ENCODE peak calls at places on chromosome X, in nine cellular contexts. F, B, U, T, N, K, D, Y and G are unnamed samples. For H3K36me3, the result is how much of the 10 kb centered on the place peaks cover.

GRCh38 chrX:66602381-66602938 is 36.4 kb downstream of the EDA2R start:
- DNase-seq in F (no peak), B (no peak), U (peak), T (no peak), N (no peak), K (no peak), D (no peak), Y (no peak), G (no peak)

GRCh38 chrX:150768580-150769190 is 75.5 kb downstream of the MTMR1 start:
- DNase-seq in F (no peak), B (no peak), U (no peak), T (no peak), N (no peak), K (no peak), D (no peak), Y (no peak), G (no peak)

GRCh38 chrX:46165411-46165810 is 379.8 kb downstream of the ZNF674 start:
- DNase-seq in F (no peak), B (no peak), U (no peak), T (no peak), N (peak), K (no peak), D (no peak), Y (peak), G (peak)

GRCh38 chrX:140933874-140934655 is 68.3 kb upstream of the SPANXB1 start:
- DNase-seq in F (no peak), B (no peak), U (no peak), T (no peak), N (no peak), K (no peak), D (no peak), Y (no peak), G (no peak)

GRCh38 chrX:19912-20571 is 261.1 kb upstream of the PLCXD1 start:
- DNase-seq in F (no peak), B (no peak), U (peak), T (no peak), N (no peak), K (no peak), D (peak), Y (no peak), G (no peak)

GRCh38 chrX:69096963-69097362 is 68.3 kb downstream of the PJA1 start:
- DNase-seq in F (no peak), B (no peak), U (no peak), T (no peak), N (no peak), K (no peak), D (no peak), Y (no peak), G (no peak)

GRCh38 chrX:2384486-2384885 is 116.3 kb downstream of the DHRSX start:
- DNase-seq in F (no peak), B (no peak), U (no peak), T (no peak), N (no peak), K (no peak), D (no peak), Y (no peak), G (no peak)

GRCh38 chrX:23503835-23504539 is 163.3 kb upstream of the PRDX4 start:
- DNase-seq in F (peak), B (peak), U (peak), T (peak), N (peak), K (peak), D (peak), Y (peak), G (peak)

GRCh38 chrX:130682990-130683389 is 220.0 kb downstream of the ENOX2 start:
- DNase-seq in F (no peak), B (no peak), U (no peak), T (peak), N (peak), K (no peak), D (no peak), Y (peak), G (peak)

GRCh38 chrX:23898412-23898959 is 9.3 kb downstream of the APOO start:
- DNase-seq in F (peak), B (no peak), U (no peak), T (no peak), N (peak), K (no peak), D (no peak), Y (peak), G (no peak)

GRCh38 chrX:129706395-129707072 is 32.2 kb upstream of the XPNPEP2 start:
- DNase-seq in F (no peak), B (no peak), U (peak), T (no peak), N (no peak), K (no peak), D (no peak), Y (no peak), G (peak)

GRCh38 chrX:43881410-43882293 is 598 bp downstream of the MAOB start:
- DNase-seq in F (no peak), B (no peak), U (no peak), T (no peak), N (no peak), K (no peak), D (no peak), Y (no peak), G (no peak)

GRCh38 chrX:68396953-68397352 is 36.3 kb downstream of the OPHN1 start:
- DNase-seq in F (no peak), B (no peak), U (no peak), T (no peak), N (peak), K (no peak), D (no peak), Y (peak), G (peak)

GRCh38 chrX:101191217-101191750 is 28.3 kb upstream of the DRP2 start:
- DNase-seq in F (no peak), B (peak), U (peak), T (no peak), N (peak), K (no peak), D (peak), Y (no peak), G (peak)

GRCh38 chrX:121365572-121366161 is 318.3 kb downstream of the GLUD2 start:
- DNase-seq in F (no peak), B (no peak), U (peak), T (no peak), N (no peak), K (no peak), D (no peak), Y (no peak), G (no peak)

GRCh38 chrX:19515615-19516105 is 352 bp upstream of the MAP3K15 start:
- DNase-seq in F (no peak), B (no peak), U (no peak), T (no peak), N (no peak), K (no peak), D (no peak), Y (no peak), G (no peak)

GRCh38 chrX:149021164-149021563 is 483.9 kb downstream of the IDS start:
- DNase-seq in F (no peak), B (no peak), U (no peak), T (peak), N (peak), K (no peak), D (no peak), Y (no peak), G (no peak)

GRCh38 chrX:12814434-12814833 is 23.2 kb downstream of the PRPS2 start:
- DNase-seq in F (peak), B (no peak), U (peak), T (peak), N (peak), K (no peak), D (no peak), Y (peak), G (peak)

GRCh38 chrX:64093761-64094160 is 111.7 kb downstream of the AMER1 start:
- DNase-seq in F (no peak), B (no peak), U (peak), T (peak), N (no peak), K (no peak), D (no peak), Y (peak), G (peak)

GRCh38 chrX:19628006-19628575 is 112.8 kb upstream of the MAP3K15 start:
- DNase-seq in F (no peak), B (no peak), U (no peak), T (no peak), N (peak), K (no peak), D (no peak), Y (peak), G (no peak)

GRCh38 chrX:38214551-38214950 is 6.1 kb downstream of the SRPX start:
- DNase-seq in F (no peak), B (no peak), U (no peak), T (no peak), N (peak), K (no peak), D (no peak), Y (peak), G (no peak)

GRCh38 chrX:134847133-134847532 is 143.7 kb upstream of the SMIM10 start:
- DNase-seq in F (no peak), B (no peak), U (no peak), T (no peak), N (no peak), K (no peak), D (no peak), Y (no peak), G (no peak)

GRCh38 chrX:68953331-68953730 is 124.5 kb downstream of the EFNB1 start:
- DNase-seq in F (no peak), B (no peak), U (no peak), T (no peak), N (no peak), K (no peak), D (no peak), Y (no peak), G (no peak)

GRCh38 chrX:40543661-40544328 is 37.0 kb upstream of the ATP6AP2 start:
- DNase-seq in F (no peak), B (no peak), U (no peak), T (peak), N (peak), K (no peak), D (no peak), Y (peak), G (peak)

GRCh38 chrX:53288173-53288572 is 6.8 kb upstream of the IQSEC2 start:
- DNase-seq in F (no peak), B (peak), U (peak), T (peak), N (peak), K (no peak), D (no peak), Y (no peak), G (peak)

GRCh38 chrX:134692990-134693389 is 34.7 kb upstream of the PLAC1 start:
- DNase-seq in F (no peak), B (no peak), U (no peak), T (peak), N (peak), K (no peak), D (no peak), Y (peak), G (peak)

GRCh38 chrX:70496491-70496890 is 51.9 kb downstream of the DLG3 start:
- DNase-seq in F (no peak), B (no peak), U (no peak), T (no peak), N (no peak), K (no peak), D (no peak), Y (no peak), G (no peak)
- H3K36me3 ChIP-seq in F (under half), B (under half), U (half or more), T (under half), N (under half), K (under half), D (under half), Y (under half), G (under half)

DNA sequence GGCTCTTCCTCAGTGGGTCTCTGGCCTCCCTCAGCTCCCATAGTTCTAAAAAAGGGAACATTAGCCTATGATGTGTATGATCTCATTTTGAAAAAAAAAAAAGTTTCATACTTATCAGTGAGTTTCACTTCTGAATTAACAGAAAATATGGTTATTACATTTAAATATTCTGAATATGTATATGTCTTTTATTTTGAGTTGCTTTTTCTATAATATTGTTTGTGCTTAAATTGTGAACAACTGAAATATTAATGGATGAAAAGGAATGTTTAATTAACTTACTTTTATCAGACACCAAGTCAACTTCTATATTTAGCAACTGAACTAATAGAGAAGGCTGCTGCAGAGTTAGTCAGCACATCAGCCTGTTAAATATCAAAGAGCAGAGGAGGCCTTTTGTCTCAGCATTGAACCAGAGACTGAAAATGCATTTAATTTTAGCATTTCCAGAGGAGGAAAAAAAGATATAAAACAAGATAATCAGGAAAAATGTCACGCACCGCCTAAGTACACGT is 20.4 kb upstream of the FHL1 start:
- DNase-seq in F (no peak), B (no peak), U (no peak), T (peak), N (peak), K (no peak), D (no peak), Y (peak), G (peak)
- H3K27ac ChIP-seq in F (no peak), B (no peak), U (no peak), T (no peak), N (no peak), K (peak), D (no peak), Y (no peak), G (peak)

GRCh38 chrX:143757375-143757774 is 36.8 kb upstream of the SPANXN2 start:
- DNase-seq in F (no peak), B (no peak), U (peak), T (no peak), N (no peak), K (no peak), D (no peak), Y (no peak), G (no peak)
- TF ChIP-seq CTCF in F (no peak), B (no peak), U (peak), T (no peak), N (no peak), K (no peak), D (no peak), Y (no peak), G (no peak)

GRCh38 chrX:122835886-122836285 is 348.2 kb upstream of the GRIA3 start:
- DNase-seq in F (no peak), B (no peak), U (no peak), T (no peak), N (peak), K (no peak), D (no peak), Y (no peak), G (no peak)
- H3K36me3 ChIP-seq in F (under half), B (under half), U (under half), T (under half), N (under half), K (under half), D (under half), Y (under half), G (under half)

GRCh38 chrX:32451954-32452518 is 759.3 kb downstream of the DMD start:
- DNase-seq in F (no peak), B (no peak), U (no peak), T (no peak), N (no peak), K (no peak), D (no peak), Y (no peak), G (no peak)

GRCh38 chrX:32443841-32444240 is 767.5 kb downstream of the DMD start:
- DNase-seq in F (no peak), B (no peak), U (no peak), T (no peak), N (no peak), K (no peak), D (no peak), Y (no peak), G (no peak)

GRCh38 chrX:32448320-32448719 is 763.0 kb downstream of the DMD start:
- DNase-seq in F (no peak), B (no peak), U (no peak), T (no peak), N (no peak), K (no peak), D (no peak), Y (no peak), G (peak)

GRCh38 chrX:32448945-32449344 is 762.4 kb downstream of the DMD start:
- DNase-seq in F (no peak), B (no peak), U (no peak), T (no peak), N (no peak), K (no peak), D (no peak), Y (no peak), G (no peak)

GRCh38 chrX:32447640-32448039 is 763.7 kb downstream of the DMD start:
- DNase-seq in F (no peak), B (no peak), U (no peak), T (no peak), N (no peak), K (no peak), D (no peak), Y (no peak), G (no peak)
- H3K27ac ChIP-seq in F (no peak), B (no peak), U (no peak), T (no peak), N (no peak), K (no peak), D (no peak), Y (no peak), G (no peak)

DNA sequence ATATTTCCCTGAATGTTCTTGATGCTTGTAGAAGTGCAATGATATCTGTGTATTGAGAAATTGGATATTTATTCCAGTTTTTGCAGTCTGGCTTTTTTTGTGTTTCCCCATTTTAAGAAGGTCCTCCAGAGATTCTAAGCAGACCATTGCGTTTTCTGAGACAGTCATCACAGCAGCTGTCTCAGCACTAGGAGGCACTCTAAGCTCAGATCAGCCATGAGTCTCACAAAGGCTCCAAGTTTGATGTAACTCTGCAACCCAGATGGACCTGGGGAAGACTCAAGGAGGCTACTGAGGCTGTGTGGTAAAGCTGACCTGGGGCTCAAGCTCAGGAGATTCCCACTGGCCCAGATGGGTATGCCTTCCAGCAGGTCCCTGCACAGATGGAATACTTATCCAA is 89.3 kb upstream of the CYLC1 start:
- DNase-seq in F (no peak), B (no peak), U (peak), T (no peak), N (no peak), K (no peak), D (no peak), Y (no peak), G (no peak)
- TF ChIP-seq CTCF in F (no peak), B (no peak), U (peak), T (no peak), N (no peak), K (no peak), D (no peak), Y (no peak), G (no peak)

DNA sequence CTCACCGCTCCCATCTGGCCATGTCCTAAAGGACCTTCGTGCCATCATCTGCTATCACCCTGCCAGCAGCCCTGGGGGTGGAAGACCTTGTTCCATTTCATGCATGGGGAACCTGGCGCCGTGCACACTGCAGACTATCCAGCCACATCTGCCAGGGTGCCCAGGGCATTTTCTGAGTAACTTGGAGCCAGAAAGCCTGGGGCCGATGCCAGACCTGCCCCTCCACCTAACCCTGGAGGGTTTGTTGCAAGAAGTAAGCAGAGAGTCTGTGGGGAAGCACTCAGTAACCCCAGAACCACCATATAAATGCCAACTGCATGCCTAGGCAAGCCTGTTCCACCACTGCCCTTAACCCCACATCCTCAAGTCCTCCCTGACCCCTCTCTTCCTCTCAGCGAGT is 7.3 kb downstream of the HAUS7 start:
- DNase-seq in F (no peak), B (no peak), U (no peak), T (no peak), N (no peak), K (no peak), D (peak), Y (no peak), G (no peak)
- H3K36me3 ChIP-seq in F (under half), B (under half), U (under half), T (under half), N (under half), K (under half), D (under half), Y (under half), G (under half)

GRCh38 chrX:17580529-17581155 is 156.7 kb upstream of the SCML1 start:
- DNase-seq in F (no peak), B (no peak), U (no peak), T (peak), N (peak), K (no peak), D (no peak), Y (peak), G (peak)
- H3K27ac ChIP-seq in F (no peak), B (no peak), U (no peak), T (no peak), N (peak), K (peak), D (no peak), Y (peak), G (peak)